ENCODE peak calls at places on chromosomes 11 and 22, in four cellular contexts. A is fibroblast of mammary gland, O is fibroblast of pulmonary artery, T is ovary. D is an unnamed sample.

GRCh38 chr11:96390403-96390830 is 604 bp downstream of the JRKL start:
- DNase-seq in A (peak), O (peak), T (no peak), D (no peak)

GRCh38 chr11:72430743-72431570 is 3.4 kb downstream of the CLPB start:
- DNase-seq in A (peak), O (peak), T (peak), D (no peak)

GRCh38 chr11:16155448-16155847 is 200.9 kb downstream of the SOX6 start:
- DNase-seq in A (no peak), O (no peak), T (no peak), D (no peak)

GRCh38 chr11:118912742-118913410 is 12.8 kb downstream of the BCL9L start:
- DNase-seq in A (peak), O (no peak), T (no peak), D (no peak)

GRCh38 chr22:44383652-44384562 is 71.2 kb upstream of the SHISAL1 start:
- DNase-seq in A (no peak), O (no peak), T (no peak), D (no peak)

GRCh38 chr11:60658409-60658808 is 41.0 kb upstream of the MS4A8 start:
- DNase-seq in A (no peak), O (no peak), T (no peak), D (no peak)

GRCh38 chr11:31821235-31821764 is 10.2 kb upstream of the PAX6 start:
- DNase-seq in A (no peak), O (no peak), T (no peak), D (no peak)

GRCh38 chr11:6604081-6604626 is 580 bp downstream of the ILK start:
- DNase-seq in A (peak), O (peak), T (peak), D (peak)

GRCh38 chr11:106697058-106697457 is 321.2 kb downstream of the GUCY1A2 start:
- DNase-seq in A (peak), O (peak), T (no peak), D (peak)

GRCh38 chr11:79314906-79315689 is 125.7 kb downstream of the TENM4 start:
- DNase-seq in A (peak), O (peak), T (no peak), D (no peak)

GRCh38 chr22:38567531-38568245 is 2.3 kb downstream of the DMC1 start:
- DNase-seq in A (no peak), O (no peak), T (no peak), D (no peak)

GRCh38 chr11:115550291-115551059 is 46.3 kb upstream of the CADM1 start:
- DNase-seq in A (no peak), O (no peak), T (no peak), D (no peak)

GRCh38 chr22:32323513-32324164 is 34.0 kb upstream of the RFPL3 start:
- DNase-seq in A (no peak), O (no peak), T (no peak), D (no peak)

GRCh38 chr22:46162285-46162684 is 12.0 kb downstream of the PPARA start:
- DNase-seq in A (no peak), O (no peak), T (no peak), D (no peak)

GRCh38 chr11:104781037-104781436 is 117.2 kb downstream of the CASP12 start:
- DNase-seq in A (no peak), O (no peak), T (no peak), D (no peak)

GRCh38 chr11:125494601-125494986 is 1.5 kb downstream of the FEZ1 start:
- DNase-seq in A (no peak), O (no peak), T (no peak), D (no peak)

GRCh38 chr11:87460842-87461637 is 423.3 kb downstream of the TMEM135 start:
- DNase-seq in A (no peak), O (no peak), T (no peak), D (no peak)

GRCh38 chr11:9330387-9331384 is 16.3 kb upstream of the TMEM41B start:
- DNase-seq in A (peak), O (no peak), T (no peak), D (peak)

GRCh38 chr11:119100960-119101349 is 698 bp downstream of the DPAGT1 start:
- DNase-seq in A (no peak), O (no peak), T (no peak), D (no peak)

GRCh38 chr22:19448739-19449421 is 1.4 kb upstream of the C22orf39 start:
- DNase-seq in A (no peak), O (no peak), T (no peak), D (no peak)

GRCh38 chr22:24996420-24996952 is 44.0 kb downstream of the KIAA1671 start:
- DNase-seq in A (peak), O (peak), T (no peak), D (no peak)

GRCh38 chr22:42116848-42117424 is 13.7 kb downstream of the CYP2D6 start:
- DNase-seq in A (peak), O (peak), T (no peak), D (no peak)

GRCh38 chr11:119417726-119418540 is 5.0 kb downstream of the THY1 start:
- DNase-seq in A (peak), O (peak), T (no peak), D (peak)

GRCh38 chr22:37060801-37061610 is 9.5 kb downstream of the KCTD17 start:
- DNase-seq in A (no peak), O (no peak), T (no peak), D (no peak)

GRCh38 chr11:130159657-130160459 is at the start of gene ST14:
- DNase-seq in A (no peak), O (no peak), T (no peak), D (no peak)
- TF ChIP-seq CTCF in A (no peak), O (no peak), T (no peak), D (no peak)

GRCh38 chr11:67280341-67280790 is 8.7 kb upstream of the ANKRD13D start:
- DNase-seq in A (no peak), O (no peak), T (no peak), D (no peak)

GRCh38 chr11:67279589-67280340 is 9.3 kb upstream of the ANKRD13D start:
- DNase-seq in A (no peak), O (no peak), T (no peak), D (no peak)

GRCh38 chr11:67277231-67277961 is 11.1 kb downstream of the GRK2 start:
- DNase-seq in A (peak), O (peak), T (peak), D (no peak)

GRCh38 chr11:67278135-67278938 is 10.8 kb upstream of the ANKRD13D start:
- DNase-seq in A (no peak), O (no peak), T (no peak), D (no peak)

GRCh38 chr11:67278939-67279588 is 10.0 kb upstream of the ANKRD13D start:
- DNase-seq in A (no peak), O (no peak), T (no peak), D (no peak)
- H3K4me3 ChIP-seq in A (no peak), O (no peak), T (no peak), D (no peak)

DNA sequence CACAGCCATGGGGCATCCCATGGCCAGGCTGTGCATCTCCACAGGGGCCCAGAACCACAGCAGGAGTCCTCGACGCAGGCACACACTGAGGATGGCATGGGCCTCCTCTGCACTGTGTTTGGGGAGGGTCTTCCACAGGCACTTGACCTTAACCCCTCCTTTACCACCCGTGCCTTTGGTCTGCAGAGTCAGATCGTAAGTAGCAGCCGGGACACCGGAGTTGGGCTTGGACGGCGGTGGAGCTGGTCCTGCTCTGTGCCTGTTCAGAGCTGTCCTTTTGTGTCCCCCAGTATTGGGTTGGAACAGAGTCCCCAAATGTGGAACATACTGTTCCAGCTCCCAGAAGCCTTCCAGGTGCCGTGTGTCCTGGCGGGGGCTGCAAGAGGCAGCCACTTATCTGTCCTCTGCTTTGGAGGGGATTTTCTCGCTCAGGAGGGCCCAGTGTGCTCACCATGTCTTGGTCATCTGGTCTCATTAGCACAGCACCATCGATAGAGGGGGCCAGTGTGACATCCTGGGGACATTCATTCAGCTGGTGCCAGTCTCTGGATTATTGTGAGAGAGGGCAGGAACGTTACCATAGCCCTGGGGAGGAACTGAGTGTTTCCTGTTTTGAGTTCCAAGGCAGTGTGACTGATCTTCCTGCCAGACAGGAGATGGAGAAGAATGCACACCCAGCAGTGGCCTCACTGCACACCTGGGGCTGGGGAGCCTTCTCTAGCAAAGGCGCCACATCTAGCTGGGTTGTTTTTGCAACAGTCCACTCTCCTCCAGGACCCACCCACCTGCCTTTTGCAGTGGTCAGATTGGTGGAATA is 12.4 kb downstream of the CRELD2 start:
- DNase-seq in A (peak), O (peak), T (peak), D (peak)
- TF ChIP-seq CTCF in A (peak), O (peak), T (no peak), D (peak)

GRCh38 chr11:122434786-122435185 is 220.7 kb upstream of the UBASH3B start:
- DNase-seq in A (no peak), O (no peak), T (no peak), D (no peak)
- H3K4me3 ChIP-seq in A (no peak), O (no peak), T (no peak), D (no peak)

GRCh38 chr11:120629407-120629806 is 117.9 kb downstream of the GRIK4 start:
- DNase-seq in A (no peak), O (no peak), T (no peak), D (no peak)
- TF ChIP-seq CTCF in A (no peak), O (no peak), T (no peak), D (no peak)